ENCODE peak calls at places on chromosomes 3 and 15, in nine cellular contexts. One of them, this sample, is unnamed.

GRCh38 chr3:125310623-125311076 is 64.5 kb downstream of the ZNF148 start:
- DNase-seq in NAMALWA: peak; percentile 14
- DNase-seq in fibroblast of the conjunctiva: no peak
- DNase-seq in activated B cell treated with CpG ODN at 0.5 μM for 24 hours: peak; percentile 16
- DNase-seq in islet precursor cell: no peak
- DNase-seq in mucosa of descending colon: no peak
- DNase-seq in fibroblast of gingiva: no peak
- DNase-seq in heart right ventricle: no peak
- DNase-seq in Right ventricle myocardium superior: no peak
- DNase-seq in this sample: no peak

GRCh38 chr3:14439501-14440167 is 37.2 kb downstream of the SLC6A6 start:
- DNase-seq in NAMALWA: no peak
- DNase-seq in fibroblast of the conjunctiva: no peak
- DNase-seq in activated B cell treated with CpG ODN at 0.5 μM for 24 hours: no peak
- DNase-seq in islet precursor cell: no peak
- DNase-seq in mucosa of descending colon: peak; percentile 82
- DNase-seq in fibroblast of gingiva: no peak
- DNase-seq in heart right ventricle: peak; percentile 80
- DNase-seq in Right ventricle myocardium superior: peak; percentile 90
- DNase-seq in this sample: peak; percentile 90

GRCh38 chr15:85591622-85592021 is 203.1 kb downstream of the KLHL25 start:
- DNase-seq in NAMALWA: no peak
- DNase-seq in fibroblast of the conjunctiva: no peak
- DNase-seq in activated B cell treated with CpG ODN at 0.5 μM for 24 hours: no peak
- DNase-seq in islet precursor cell: no peak
- DNase-seq in mucosa of descending colon: no peak
- DNase-seq in fibroblast of gingiva: no peak
- DNase-seq in heart right ventricle: no peak
- DNase-seq in Right ventricle myocardium superior: no peak
- DNase-seq in this sample: no peak

GRCh38 chr3:5733995-5734394 is 546.5 kb downstream of the EDEM1 start:
- DNase-seq in NAMALWA: no peak
- DNase-seq in fibroblast of the conjunctiva: no peak
- DNase-seq in activated B cell treated with CpG ODN at 0.5 μM for 24 hours: no peak
- DNase-seq in islet precursor cell: no peak
- DNase-seq in mucosa of descending colon: no peak
- DNase-seq in fibroblast of gingiva: no peak
- DNase-seq in heart right ventricle: no peak
- DNase-seq in Right ventricle myocardium superior: no peak
- DNase-seq in this sample: no peak

GRCh38 chr15:74869726-74870407 is 3.3 kb downstream of the SCAMP2 start:
- DNase-seq in NAMALWA: peak; percentile 63
- DNase-seq in fibroblast of the conjunctiva: no peak
- DNase-seq in activated B cell treated with CpG ODN at 0.5 μM for 24 hours: no peak
- DNase-seq in islet precursor cell: peak; percentile 71
- DNase-seq in mucosa of descending colon: peak; percentile 84
- DNase-seq in fibroblast of gingiva: no peak
- DNase-seq in heart right ventricle: peak; percentile 59
- DNase-seq in Right ventricle myocardium superior: peak; percentile 84
- DNase-seq in this sample: peak; percentile 89

GRCh38 chr3:42478830-42479229 is 23.6 kb upstream of the VIPR1 start:
- DNase-seq in NAMALWA: no peak
- DNase-seq in fibroblast of the conjunctiva: no peak
- DNase-seq in activated B cell treated with CpG ODN at 0.5 μM for 24 hours: no peak
- DNase-seq in islet precursor cell: no peak
- DNase-seq in mucosa of descending colon: no peak
- DNase-seq in fibroblast of gingiva: no peak
- DNase-seq in heart right ventricle: no peak
- DNase-seq in Right ventricle myocardium superior: no peak
- DNase-seq in this sample: no peak

GRCh38 chr3:50298836-50299637 is at the start of the genes HYAL3 and NAA80:
- DNase-seq in NAMALWA: peak; percentile 95
- DNase-seq in fibroblast of the conjunctiva: peak; percentile 100
- DNase-seq in activated B cell treated with CpG ODN at 0.5 μM for 24 hours: peak; percentile 98
- DNase-seq in islet precursor cell: peak; percentile 100
- DNase-seq in mucosa of descending colon: peak; percentile 100
- DNase-seq in fibroblast of gingiva: peak; percentile 100
- DNase-seq in heart right ventricle: peak; percentile 99
- DNase-seq in Right ventricle myocardium superior: peak; percentile 100
- DNase-seq in this sample: peak; percentile 100

GRCh38 chr15:42704492-42704926 is 32.4 kb downstream of the CDAN1 start:
- DNase-seq in NAMALWA: peak; percentile 70
- DNase-seq in fibroblast of the conjunctiva: peak; percentile 49
- DNase-seq in activated B cell treated with CpG ODN at 0.5 μM for 24 hours: peak; percentile 24
- DNase-seq in islet precursor cell: peak; percentile 86
- DNase-seq in mucosa of descending colon: no peak
- DNase-seq in fibroblast of gingiva: peak; percentile 49
- DNase-seq in heart right ventricle: no peak
- DNase-seq in Right ventricle myocardium superior: no peak
- DNase-seq in this sample: no peak

GRCh38 chr3:47758261-47759025 is 23.2 kb downstream of the SMARCC1 start:
- DNase-seq in NAMALWA: no peak
- DNase-seq in fibroblast of the conjunctiva: no peak
- DNase-seq in activated B cell treated with CpG ODN at 0.5 μM for 24 hours: no peak
- DNase-seq in islet precursor cell: no peak
- DNase-seq in mucosa of descending colon: no peak
- DNase-seq in fibroblast of gingiva: no peak
- DNase-seq in heart right ventricle: no peak
- DNase-seq in Right ventricle myocardium superior: no peak
- DNase-seq in this sample: no peak

GRCh38 chr15:37586976-37587375 is 347.5 kb upstream of the TMCO5A start:
- DNase-seq in NAMALWA: no peak
- DNase-seq in fibroblast of the conjunctiva: peak; percentile 3
- DNase-seq in activated B cell treated with CpG ODN at 0.5 μM for 24 hours: no peak
- DNase-seq in islet precursor cell: no peak
- DNase-seq in mucosa of descending colon: no peak
- DNase-seq in fibroblast of gingiva: no peak
- DNase-seq in heart right ventricle: no peak
- DNase-seq in Right ventricle myocardium superior: no peak
- DNase-seq in this sample: no peak

GRCh38 chr3:139572847-139573672 is 33.5 kb upstream of the RBP1 start:
- DNase-seq in NAMALWA: no peak
- DNase-seq in fibroblast of the conjunctiva: no peak
- DNase-seq in activated B cell treated with CpG ODN at 0.5 μM for 24 hours: no peak
- DNase-seq in islet precursor cell: no peak
- DNase-seq in mucosa of descending colon: no peak
- DNase-seq in fibroblast of gingiva: peak; percentile 20
- DNase-seq in heart right ventricle: no peak
- DNase-seq in Right ventricle myocardium superior: peak; percentile 53
- DNase-seq in this sample: no peak

GRCh38 chr3:191378142-191378541 is 47.8 kb upstream of the UTS2B start:
- DNase-seq in NAMALWA: no peak
- DNase-seq in fibroblast of the conjunctiva: no peak
- DNase-seq in activated B cell treated with CpG ODN at 0.5 μM for 24 hours: no peak
- DNase-seq in islet precursor cell: no peak
- DNase-seq in mucosa of descending colon: no peak
- DNase-seq in fibroblast of gingiva: no peak
- DNase-seq in heart right ventricle: no peak
- DNase-seq in Right ventricle myocardium superior: no peak
- DNase-seq in this sample: no peak

GRCh38 chr15:42084465-42085235 is 9.7 kb downstream of the PLA2G4D start:
- DNase-seq in NAMALWA: peak; percentile 61
- DNase-seq in fibroblast of the conjunctiva: peak; percentile 21
- DNase-seq in activated B cell treated with CpG ODN at 0.5 μM for 24 hours: peak; percentile 49
- DNase-seq in islet precursor cell: peak; percentile 87
- DNase-seq in mucosa of descending colon: peak; percentile 81
- DNase-seq in fibroblast of gingiva: peak; percentile 29
- DNase-seq in heart right ventricle: peak; percentile 73
- DNase-seq in Right ventricle myocardium superior: peak; percentile 80
- DNase-seq in this sample: peak; percentile 92

GRCh38 chr3:1272541-1273265 is 179.9 kb downstream of the CNTN6 start:
- DNase-seq in NAMALWA: no peak
- DNase-seq in fibroblast of the conjunctiva: no peak
- DNase-seq in activated B cell treated with CpG ODN at 0.5 μM for 24 hours: no peak
- DNase-seq in islet precursor cell: no peak
- DNase-seq in mucosa of descending colon: no peak
- DNase-seq in fibroblast of gingiva: no peak
- DNase-seq in heart right ventricle: no peak
- DNase-seq in Right ventricle myocardium superior: no peak
- DNase-seq in this sample: no peak

GRCh38 chr3:197462808-197463207 is 93.0 kb downstream of the BDH1 start:
- DNase-seq in NAMALWA: no peak
- DNase-seq in fibroblast of the conjunctiva: no peak
- DNase-seq in activated B cell treated with CpG ODN at 0.5 μM for 24 hours: no peak
- DNase-seq in islet precursor cell: no peak
- DNase-seq in mucosa of descending colon: no peak
- DNase-seq in fibroblast of gingiva: no peak
- DNase-seq in heart right ventricle: no peak
- DNase-seq in Right ventricle myocardium superior: no peak
- DNase-seq in this sample: no peak

GRCh38 chr15:51863131-51863530 is 33.7 kb downstream of the TMOD3 start:
- DNase-seq in NAMALWA: no peak
- DNase-seq in fibroblast of the conjunctiva: no peak
- DNase-seq in activated B cell treated with CpG ODN at 0.5 μM for 24 hours: no peak
- DNase-seq in islet precursor cell: no peak
- DNase-seq in mucosa of descending colon: no peak
- DNase-seq in fibroblast of gingiva: no peak
- DNase-seq in heart right ventricle: no peak
- DNase-seq in Right ventricle myocardium superior: no peak
- DNase-seq in this sample: no peak

This sample was measured in posterior vena cava.